ENCODE peak calls at places on chromosomes 1 and 21, in five cellular contexts. One of them, this sample, is unnamed.

GRCh38 chr1:45510972-45511527 is 10.6 kb downstream of the PRDX1 start:
- DNase-seq in fibroblast of the conjunctiva: no peak
- DNase-seq in IMR-90: no peak
- DNase-seq in stimulated activated CD4-positive, alpha-beta T cell treated with anti-CD3 and anti-CD28 coated beads, Interleukin-2, amount 100 ng/mL, for 48 hours: no peak
- DNase-seq in OCI-M1: no peak
- DNase-seq in this sample: no peak

GRCh38 chr1:105730701-105731100 is 1325.8 kb upstream of the PRMT6 start:
- DNase-seq in fibroblast of the conjunctiva: no peak
- DNase-seq in IMR-90: no peak
- DNase-seq in stimulated activated CD4-positive, alpha-beta T cell treated with anti-CD3 and anti-CD28 coated beads, Interleukin-2, amount 100 ng/mL, for 48 hours: no peak
- DNase-seq in OCI-M1: no peak
- DNase-seq in this sample: no peak

GRCh38 chr1:57269621-57270235 is 154.1 kb downstream of the DAB1 start:
- DNase-seq in fibroblast of the conjunctiva: no peak
- DNase-seq in IMR-90: no peak
- DNase-seq in stimulated activated CD4-positive, alpha-beta T cell treated with anti-CD3 and anti-CD28 coated beads, Interleukin-2, amount 100 ng/mL, for 48 hours: no peak
- DNase-seq in OCI-M1: no peak
- DNase-seq in this sample: no peak

GRCh38 chr21:17925900-17926299 is 106.7 kb upstream of the C21orf91 start:
- DNase-seq in fibroblast of the conjunctiva: no peak
- DNase-seq in IMR-90: peak
- DNase-seq in stimulated activated CD4-positive, alpha-beta T cell treated with anti-CD3 and anti-CD28 coated beads, Interleukin-2, amount 100 ng/mL, for 48 hours: no peak
- DNase-seq in OCI-M1: peak
- DNase-seq in this sample: peak

GRCh38 chr1:12435639-12436344 is 182.2 kb downstream of the DHRS3 start:
- DNase-seq in fibroblast of the conjunctiva: no peak
- DNase-seq in IMR-90: peak
- DNase-seq in stimulated activated CD4-positive, alpha-beta T cell treated with anti-CD3 and anti-CD28 coated beads, Interleukin-2, amount 100 ng/mL, for 48 hours: peak
- DNase-seq in OCI-M1: no peak
- DNase-seq in this sample: no peak

GRCh38 chr1:99580451-99580850 is 65.5 kb upstream of the PALMD start:
- DNase-seq in fibroblast of the conjunctiva: no peak
- DNase-seq in IMR-90: no peak
- DNase-seq in stimulated activated CD4-positive, alpha-beta T cell treated with anti-CD3 and anti-CD28 coated beads, Interleukin-2, amount 100 ng/mL, for 48 hours: no peak
- DNase-seq in OCI-M1: no peak
- DNase-seq in this sample: no peak

GRCh38 chr21:16071082-16071481 is 341.3 kb downstream of the USP25 start:
- DNase-seq in fibroblast of the conjunctiva: peak
- DNase-seq in IMR-90: no peak
- DNase-seq in stimulated activated CD4-positive, alpha-beta T cell treated with anti-CD3 and anti-CD28 coated beads, Interleukin-2, amount 100 ng/mL, for 48 hours: no peak
- DNase-seq in OCI-M1: no peak
- DNase-seq in this sample: no peak

GRCh38 chr1:85274969-85275453 is 1.4 kb downstream of the BCL10 start:
- DNase-seq in fibroblast of the conjunctiva: peak
- DNase-seq in IMR-90: peak
- DNase-seq in stimulated activated CD4-positive, alpha-beta T cell treated with anti-CD3 and anti-CD28 coated beads, Interleukin-2, amount 100 ng/mL, for 48 hours: no peak
- DNase-seq in OCI-M1: peak
- DNase-seq in this sample: peak

GRCh38 chr21:40422851-40423635 is 423.9 kb downstream of the DSCAM start:
- DNase-seq in fibroblast of the conjunctiva: no peak
- DNase-seq in IMR-90: no peak
- DNase-seq in stimulated activated CD4-positive, alpha-beta T cell treated with anti-CD3 and anti-CD28 coated beads, Interleukin-2, amount 100 ng/mL, for 48 hours: no peak
- DNase-seq in OCI-M1: no peak
- DNase-seq in this sample: peak

GRCh38 chr1:205750683-205751651 is 985 bp upstream of the NUCKS1 start:
- DNase-seq in fibroblast of the conjunctiva: no peak
- DNase-seq in IMR-90: no peak
- DNase-seq in stimulated activated CD4-positive, alpha-beta T cell treated with anti-CD3 and anti-CD28 coated beads, Interleukin-2, amount 100 ng/mL, for 48 hours: no peak
- DNase-seq in OCI-M1: no peak
- DNase-seq in this sample: no peak

GRCh38 chr1:177927021-177927596 is 42.7 kb downstream of the SEC16B start:
- DNase-seq in fibroblast of the conjunctiva: peak
- DNase-seq in IMR-90: peak
- DNase-seq in stimulated activated CD4-positive, alpha-beta T cell treated with anti-CD3 and anti-CD28 coated beads, Interleukin-2, amount 100 ng/mL, for 48 hours: no peak
- DNase-seq in OCI-M1: no peak
- DNase-seq in this sample: peak

GRCh38 chr1:1968767-1969504 is 34.6 kb downstream of the CFAP74 start:
- DNase-seq in fibroblast of the conjunctiva: no peak
- DNase-seq in IMR-90: no peak
- DNase-seq in stimulated activated CD4-positive, alpha-beta T cell treated with anti-CD3 and anti-CD28 coated beads, Interleukin-2, amount 100 ng/mL, for 48 hours: no peak
- DNase-seq in OCI-M1: no peak
- DNase-seq in this sample: no peak

GRCh38 chr1:198157847-198158765 is 1.3 kb downstream of the NEK7 start:
- DNase-seq in fibroblast of the conjunctiva: no peak
- DNase-seq in IMR-90: peak
- DNase-seq in stimulated activated CD4-positive, alpha-beta T cell treated with anti-CD3 and anti-CD28 coated beads, Interleukin-2, amount 100 ng/mL, for 48 hours: no peak
- DNase-seq in OCI-M1: peak
- DNase-seq in this sample: peak

GRCh38 chr1:212561501-212561931 is 47.0 kb upstream of the ATF3 start:
- DNase-seq in fibroblast of the conjunctiva: no peak
- DNase-seq in IMR-90: peak
- DNase-seq in stimulated activated CD4-positive, alpha-beta T cell treated with anti-CD3 and anti-CD28 coated beads, Interleukin-2, amount 100 ng/mL, for 48 hours: no peak
- DNase-seq in OCI-M1: no peak
- DNase-seq in this sample: peak

GRCh38 chr1:106398391-106398790 is 658.1 kb upstream of the PRMT6 start:
- DNase-seq in fibroblast of the conjunctiva: no peak
- DNase-seq in IMR-90: no peak
- DNase-seq in stimulated activated CD4-positive, alpha-beta T cell treated with anti-CD3 and anti-CD28 coated beads, Interleukin-2, amount 100 ng/mL, for 48 hours: no peak
- DNase-seq in OCI-M1: peak
- DNase-seq in this sample: no peak

GRCh38 chr1:15751739-15752138 is 6.9 kb upstream of the FBLIM1 start:
- DNase-seq in fibroblast of the conjunctiva: no peak
- DNase-seq in IMR-90: no peak
- DNase-seq in stimulated activated CD4-positive, alpha-beta T cell treated with anti-CD3 and anti-CD28 coated beads, Interleukin-2, amount 100 ng/mL, for 48 hours: no peak
- DNase-seq in OCI-M1: no peak
- DNase-seq in this sample: no peak

GRCh38 chr1:30197616-30197934 is 525.8 kb downstream of the MATN1 start:
- DNase-seq in fibroblast of the conjunctiva: peak
- DNase-seq in IMR-90: peak
- DNase-seq in stimulated activated CD4-positive, alpha-beta T cell treated with anti-CD3 and anti-CD28 coated beads, Interleukin-2, amount 100 ng/mL, for 48 hours: no peak
- DNase-seq in OCI-M1: no peak
- DNase-seq in this sample: no peak